ENCODE peak calls at places on chromosomes 16 and 17, in eight cellular contexts. J is mesenchymal stem cell, B is tibial artery, C is body of pancreas, P is neuronal stem cell, V is thoracic aorta, X is ascending aorta, H is lung. Q is an unnamed sample.

GRCh38 chr17:79011451-79012147 is 2.0 kb upstream of the CANT1 start:
- DNase-seq in J (peak; percentile 50), B (no peak), C (no peak), P (no peak), V (no peak), X (peak; percentile 44), H (no peak), Q (no peak)

GRCh38 chr17:2391597-2392251 is 9.1 kb downstream of the MNT start:
- DNase-seq in J (no peak), B (no peak), C (no peak), P (no peak), V (no peak), X (no peak), H (no peak), Q (no peak)

GRCh38 chr16:57591086-57591869 is 37.2 kb upstream of the ADGRG1 start:
- DNase-seq in J (peak; percentile 89), B (peak; percentile 60), C (peak; percentile 80), P (peak; percentile 67), V (no peak), X (peak; percentile 81), H (peak; percentile 73), Q (peak; percentile 84)

GRCh38 chr17:73232587-73233373 is 28.9 kb downstream of the CPSF4L start:
- DNase-seq in J (peak; percentile 51), B (peak; percentile 30), C (peak; percentile 54), P (no peak), V (no peak), X (peak; percentile 66), H (no peak), Q (peak; percentile 19)

GRCh38 chr17:57086069-57086930 is 1.3 kb downstream of the AKAP1 start:
- DNase-seq in J (peak; percentile 52), B (peak; percentile 29), C (peak; percentile 46), P (peak; percentile 14), V (no peak), X (peak; percentile 67), H (no peak), Q (peak; percentile 40)

GRCh38 chr17:38604479-38605229 is 1.1 kb downstream of the SRCIN1 start:
- DNase-seq in J (no peak), B (no peak), C (peak; percentile 44), P (no peak), V (no peak), X (no peak), H (no peak), Q (no peak)

GRCh38 chr17:57634713-57635465 is 110.2 kb downstream of the CCDC182 start:
- DNase-seq in J (no peak), B (no peak), C (no peak), P (no peak), V (no peak), X (no peak), H (no peak), Q (no peak)

GRCh38 chr17:900336-900735 is 79.2 kb downstream of the NXN start:
- DNase-seq in J (no peak), B (no peak), C (no peak), P (no peak), V (no peak), X (no peak), H (no peak), Q (no peak)

GRCh38 chr17:15361151-15361550 is 19.8 kb upstream of the TEKT3 start:
- DNase-seq in J (no peak), B (no peak), C (no peak), P (no peak), V (no peak), X (no peak), H (no peak), Q (no peak)

GRCh38 chr17:29557085-29557697 is 9.6 kb downstream of the ABHD15 start:
- DNase-seq in J (peak; percentile 26), B (no peak), C (no peak), P (no peak), V (no peak), X (no peak), H (no peak), Q (no peak)

GRCh38 chr17:48995871-48996695 is 1.1 kb upstream of the IGF2BP1 start:
- DNase-seq in J (peak; percentile 79), B (no peak), C (no peak), P (peak; percentile 93), V (no peak), X (no peak), H (no peak), Q (peak; percentile 96)

GRCh38 chr16:12255919-12256665 is 279.6 kb downstream of the SNX29 start:
- DNase-seq in J (no peak), B (no peak), C (no peak), P (no peak), V (no peak), X (no peak), H (no peak), Q (no peak)

GRCh38 chr17:65231662-65232335 is 94.6 kb downstream of the RGS9 start:
- DNase-seq in J (peak; percentile 83), B (no peak), C (peak; percentile 41), P (peak; percentile 69), V (no peak), X (peak; percentile 70), H (peak; percentile 60), Q (peak; percentile 81)

DNA sequence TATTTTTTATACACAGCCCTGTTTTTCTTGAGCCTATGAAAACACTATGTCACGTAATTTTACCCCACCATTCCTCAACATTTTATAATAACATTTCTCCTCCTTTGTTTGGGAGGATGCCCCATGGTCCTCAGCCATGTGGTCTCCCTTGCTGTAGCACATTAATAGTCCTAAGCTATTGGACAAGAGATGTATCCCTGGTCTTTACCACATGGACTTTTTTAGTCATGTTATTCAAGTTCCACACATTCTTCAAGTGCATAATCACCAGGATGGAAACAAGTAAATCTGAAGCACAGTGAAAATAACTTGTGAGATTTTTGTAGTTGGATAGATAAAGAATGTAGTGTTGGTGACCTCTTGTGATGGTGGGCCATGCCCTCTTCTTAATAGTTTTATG is 2.1 kb upstream of the KRTAP2-3 start:
- DNase-seq in J (peak; percentile 70), B (no peak), C (no peak), P (no peak), V (no peak), X (no peak), H (no peak), Q (no peak)
- H3K4me1 ChIP-seq in J (peaks cover 9% of the 10 kb centered on the region), B (no peaks in the 10 kb centered on the region), C (no peaks in the 10 kb centered on the region), P (no peaks in the 10 kb centered on the region), V (peaks cover 33% of the 10 kb centered on the region), X (peaks cover 9% of the 10 kb centered on the region), H (no peaks in the 10 kb centered on the region), Q (no peaks in the 10 kb centered on the region)

GRCh38 chr17:5184284-5184683 is 7.4 kb downstream of the ZNF594 start:
- DNase-seq in J (no peak), B (no peak), C (no peak), P (no peak), V (no peak), X (no peak), H (no peak), Q (no peak)

GRCh38 chr17:5182597-5183409 is 8.9 kb downstream of the ZNF594 start:
- DNase-seq in J (no peak), B (no peak), C (no peak), P (no peak), V (no peak), X (no peak), H (no peak), Q (no peak)

GRCh38 chr17:5181509-5182305 is 10.0 kb downstream of the ZNF594 start:
- DNase-seq in J (no peak), B (no peak), C (no peak), P (no peak), V (no peak), X (no peak), H (no peak), Q (no peak)

GRCh38 chr17:5183410-5183793 is 8.3 kb downstream of the ZNF594 start:
- DNase-seq in J (no peak), B (no peak), C (no peak), P (no peak), V (no peak), X (no peak), H (no peak), Q (no peak)

DNA sequence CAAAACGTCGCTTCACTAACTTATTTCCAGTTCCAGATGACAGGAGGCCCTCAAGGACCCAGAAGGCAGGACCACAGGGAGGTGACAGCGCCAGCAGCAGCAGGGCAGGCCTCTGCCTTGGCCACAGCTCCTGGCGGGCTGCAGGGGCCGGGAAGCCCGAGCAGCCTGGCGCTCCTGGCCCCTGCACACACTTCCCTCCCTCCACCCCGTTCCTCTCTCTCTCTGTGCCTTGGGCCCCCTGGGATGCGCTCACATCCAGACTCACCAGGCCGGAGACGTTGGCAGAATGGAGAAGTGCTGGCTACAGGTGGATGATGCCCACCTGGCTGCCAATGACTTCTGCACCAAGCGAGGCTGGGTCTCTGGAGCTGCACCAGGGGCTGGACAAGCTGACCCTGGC is 12.7 kb downstream of the ZNF594 start:
- DNase-seq in J (no peak), B (no peak), C (no peak), P (no peak), V (no peak), X (no peak), H (no peak), Q (no peak)
- H3K27me3 ChIP-seq in J (no peaks in the 10 kb centered on the region), B (no peaks in the 10 kb centered on the region), C (no peaks in the 10 kb centered on the region), P (no peaks in the 10 kb centered on the region), V (no peaks in the 10 kb centered on the region), X (no peaks in the 10 kb centered on the region), H (no peaks in the 10 kb centered on the region), Q (no peaks in the 10 kb centered on the region)

GRCh38 chr17:77324227-77324626 is 183.5 kb downstream of the SEC14L1 start:
- DNase-seq in J (no peak), B (no peak), C (no peak), P (no peak), V (no peak), X (peak; percentile 61), H (peak; percentile 26), Q (no peak)
- H3K4me1 ChIP-seq in J (peaks cover 59% of the 10 kb centered on the region), B (peaks cover 24% of the 10 kb centered on the region), C (peaks cover 48% of the 10 kb centered on the region), P (peaks cover 21% of the 10 kb centered on the region), V (peaks cover 57% of the 10 kb centered on the region), X (peaks cover 32% of the 10 kb centered on the region), H (peaks cover 41% of the 10 kb centered on the region), Q (peaks cover 57% of the 10 kb centered on the region)

GRCh38 chr16:88940196-88941050 is 36.6 kb downstream of the CBFA2T3 start:
- DNase-seq in J (no peak), B (no peak), C (peak; percentile 81), P (no peak), V (no peak), X (no peak), H (no peak), Q (no peak)

GRCh38 chr16:88938933-88939813 is 37.8 kb downstream of the CBFA2T3 start:
- DNase-seq in J (no peak), B (peak; percentile 33), C (no peak), P (no peak), V (no peak), X (no peak), H (no peak), Q (no peak)

GRCh38 chr16:88941051-88941932 is 35.7 kb downstream of the CBFA2T3 start:
- DNase-seq in J (no peak), B (no peak), C (peak; percentile 73), P (no peak), V (no peak), X (no peak), H (no peak), Q (no peak)

GRCh38 chr16:88938119-88938932 is 38.7 kb downstream of the CBFA2T3 start:
- DNase-seq in J (no peak), B (no peak), C (no peak), P (no peak), V (no peak), X (no peak), H (no peak), Q (no peak)

DNA sequence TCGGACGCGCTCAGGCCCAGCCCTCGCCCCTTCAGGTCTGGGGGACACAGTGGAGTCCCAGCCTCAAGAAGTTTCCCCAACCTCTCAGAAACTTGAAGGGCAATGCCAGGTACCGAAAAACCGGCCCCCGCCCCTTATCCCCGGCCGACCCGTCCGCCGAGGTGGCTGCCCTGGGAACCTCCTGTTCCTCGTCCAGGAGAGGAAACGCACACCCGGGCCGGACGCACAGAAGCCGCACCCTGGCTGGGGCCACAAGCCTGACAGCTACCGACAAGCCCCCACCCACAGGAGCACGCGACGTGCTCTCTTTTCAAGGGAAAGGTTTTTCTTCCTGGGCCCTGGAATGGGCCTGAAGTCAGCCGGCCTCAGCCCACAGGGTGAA is 37.2 kb downstream of the CBFA2T3 start:
- DNase-seq in J (no peak), B (no peak), C (peak; percentile 42), P (no peak), V (no peak), X (no peak), H (no peak), Q (no peak)
- H3K27me3 ChIP-seq in J (peaks cover 87% of the 10 kb centered on the region), B (peaks cover 89% of the 10 kb centered on the region), C (no peaks in the 10 kb centered on the region), P (peaks cover 11% of the 10 kb centered on the region), V (no peaks in the 10 kb centered on the region), X (peaks cover 7% of the 10 kb centered on the region), H (no peaks in the 10 kb centered on the region), Q (peaks cover 34% of the 10 kb centered on the region)